ENCODE peak calls at places on chromosome X, in ten cellular contexts. H is stomach, L is upper lobe of left lung, F is sigmoid colon, K is transverse colon, S is HepG2, P is K562, B is breast epithelium, Y is spleen, D is HCT116. Z is an unnamed sample. For H3K4me1, the result is how much of the 10 kb centered on the place peaks cover.

GRCh38 chrX:46873746-46874145 is 36.9 kb downstream of the RP2 start:
- DNase-seq in H (no peak), L (no peak), F (no peak), K (no peak), S (no peak), P (no peak), B (no peak), Y (no peak), D (no peak), Z (no peak)

GRCh38 chrX:6989858-6990257 is 157.7 kb upstream of the STS start:
- DNase-seq in H (no peak), L (no peak), F (no peak), K (no peak), S (no peak), P (no peak), B (no peak), Y (no peak), D (no peak), Z (no peak)

GRCh38 chrX:46913710-46914109 is 1.5 kb downstream of the JADE3 start:
- DNase-seq in H (peak), L (peak), F (no peak), K (peak), S (peak), P (no peak), B (no peak), Y (no peak), D (no peak), Z (no peak)

GRCh38 chrX:101950581-101950980 is 18.8 kb upstream of the ZMAT1 start:
- DNase-seq in H (no peak), L (no peak), F (no peak), K (no peak), S (no peak), P (no peak), B (no peak), Y (no peak), D (no peak), Z (no peak)

GRCh38 chrX:39456894-39457600 is 640.7 kb downstream of the BCOR start:
- DNase-seq in H (no peak), L (no peak), F (no peak), K (no peak), S (no peak), P (no peak), B (no peak), Y (no peak), D (no peak), Z (no peak)

GRCh38 chrX:119885554-119886428 is 9.9 kb upstream of the AKAP14 start:
- DNase-seq in H (no peak), L (no peak), F (peak), K (no peak), S (peak), P (no peak), B (no peak), Y (no peak), D (no peak), Z (no peak)

GRCh38 chrX:29541038-29541437 is 674.3 kb upstream of the MAGEB2 start:
- DNase-seq in H (no peak), L (no peak), F (no peak), K (no peak), S (no peak), P (no peak), B (no peak), Y (no peak), D (no peak), Z (no peak)

GRCh38 chrX:102345916-102346315 is 93.9 kb downstream of the NXF2B start:
- DNase-seq in H (peak), L (peak), F (peak), K (peak), S (peak), P (peak), B (peak), Y (peak), D (no peak), Z (no peak)

GRCh38 chrX:21779095-21779494 is 21.2 kb upstream of the SMPX start:
- DNase-seq in H (no peak), L (no peak), F (no peak), K (no peak), S (no peak), P (no peak), B (no peak), Y (no peak), D (no peak), Z (no peak)

GRCh38 chrX:49840679-49841078 is 11.6 kb downstream of the PAGE4 start:
- DNase-seq in H (peak), L (peak), F (no peak), K (peak), S (peak), P (peak), B (peak), Y (no peak), D (peak), Z (no peak)

GRCh38 chrX:151975736-151976275 is 1.3 kb upstream of the GABRE start:
- DNase-seq in H (no peak), L (no peak), F (no peak), K (no peak), S (no peak), P (no peak), B (no peak), Y (no peak), D (no peak), Z (no peak)

GRCh38 chrX:119118780-119119395 is 8.7 kb downstream of the KIAA1210 start:
- DNase-seq in H (peak), L (peak), F (no peak), K (peak), S (peak), P (peak), B (peak), Y (no peak), D (peak), Z (no peak)

GRCh38 chrX:37685452-37686347 is at the start of gene XK:
- DNase-seq in H (peak), L (peak), F (peak), K (peak), S (no peak), P (peak), B (peak), Y (peak), D (peak), Z (no peak)

GRCh38 chrX:106404512-106404911 is 207.3 kb upstream of the RADX start:
- DNase-seq in H (no peak), L (no peak), F (no peak), K (no peak), S (no peak), P (no peak), B (no peak), Y (no peak), D (peak), Z (no peak)

GRCh38 chrX:68999351-68999750 is 165.9 kb downstream of the PJA1 start:
- DNase-seq in H (no peak), L (no peak), F (no peak), K (no peak), S (no peak), P (no peak), B (no peak), Y (no peak), D (peak), Z (peak)

GRCh38 chrX:39226307-39226706 is 425.0 kb downstream of the MID1IP1 start:
- DNase-seq in H (no peak), L (no peak), F (no peak), K (peak), S (no peak), P (no peak), B (no peak), Y (no peak), D (no peak), Z (no peak)

GRCh38 chrX:130060122-130061069 is 49.9 kb downstream of the ELF4 start:
- DNase-seq in H (peak), L (peak), F (peak), K (peak), S (peak), P (peak), B (peak), Y (peak), D (peak), Z (no peak)

GRCh38 chrX:20517565-20517964 is 250.9 kb upstream of the RPS6KA3 start:
- DNase-seq in H (no peak), L (no peak), F (no peak), K (no peak), S (no peak), P (no peak), B (no peak), Y (no peak), D (no peak), Z (no peak)

GRCh38 chrX:42143866-42144592 is 220.7 kb upstream of the CASK start:
- DNase-seq in H (no peak), L (no peak), F (no peak), K (no peak), S (no peak), P (no peak), B (no peak), Y (no peak), D (no peak), Z (no peak)

GRCh38 chrX:71128915-71129765 is 10.7 kb downstream of the MED12 start:
- DNase-seq in H (peak), L (peak), F (peak), K (peak), S (peak), P (peak), B (peak), Y (peak), D (no peak), Z (no peak)
- TF ChIP-seq POLR2AphosphoS5 in H (no peak), L (no peak), F (no peak), K (no peak), S (no peak), P (no peak), B (no peak), Y (peak), D (no peak), Z (peak)

DNA sequence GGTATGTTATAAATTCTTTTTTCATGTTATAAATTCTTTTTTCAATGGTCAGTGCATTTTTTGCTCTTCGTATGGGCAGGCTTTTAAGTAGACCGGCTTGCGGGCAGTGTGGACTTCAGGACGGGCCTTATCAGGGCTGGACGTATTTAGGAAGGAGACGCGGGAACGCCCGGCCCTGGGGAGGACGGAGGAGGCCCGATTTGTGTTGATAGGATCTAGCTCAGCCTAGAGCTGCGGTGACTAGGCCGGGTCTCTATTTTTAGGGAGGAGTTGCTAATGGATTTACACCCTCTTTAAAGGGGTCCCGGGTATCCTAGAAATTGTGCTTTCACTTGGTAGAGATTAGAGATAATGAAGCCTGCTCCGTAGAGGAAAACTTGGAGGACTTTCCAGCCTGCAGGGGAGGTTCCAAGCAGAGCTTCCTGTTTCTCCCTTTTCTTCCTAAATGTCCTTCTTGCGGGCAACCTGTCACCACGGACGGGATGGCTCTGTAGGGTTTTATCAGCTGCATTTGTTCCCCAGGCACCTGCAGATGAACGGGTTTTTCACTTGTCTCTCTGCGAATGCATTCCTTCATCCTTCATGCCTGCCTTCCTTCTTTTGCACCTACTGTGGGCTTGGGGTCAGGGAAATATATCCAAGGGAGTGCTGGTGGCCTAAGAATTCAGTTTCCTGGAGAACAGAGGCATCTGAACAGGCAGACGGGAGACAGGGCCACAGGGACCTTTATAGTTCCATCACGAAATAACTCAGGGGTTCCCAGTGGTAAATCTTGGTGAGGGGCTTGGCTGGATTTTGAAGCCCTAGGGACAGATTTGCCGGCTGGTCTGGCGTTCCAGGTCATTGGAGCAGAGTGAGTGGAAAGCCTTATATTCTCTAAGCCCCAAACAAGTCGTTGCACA is 1.4 kb downstream of the CD99 start:
- DNase-seq in H (peak), L (no peak), F (no peak), K (peak), S (no peak), P (peak), B (no peak), Y (peak), D (no peak), Z (no peak)
- H3K4me1 ChIP-seq in H (half or more), L (under half), F (half or more), K (half or more), S (under half), P (under half), B (under half), Y (half or more), D (under half), Z (half or more)

GRCh38 chrX:123155327-123155726 is 28.8 kb upstream of the GRIA3 start:
- DNase-seq in H (no peak), L (no peak), F (no peak), K (no peak), S (no peak), P (no peak), B (no peak), Y (no peak), D (no peak), Z (no peak)

GRCh38 chrX:123153846-123154335 is 30.2 kb upstream of the GRIA3 start:
- DNase-seq in H (no peak), L (no peak), F (no peak), K (no peak), S (no peak), P (no peak), B (no peak), Y (no peak), D (no peak), Z (no peak)

GRCh38 chrX:123159403-123159802 is 24.7 kb upstream of the GRIA3 start:
- DNase-seq in H (no peak), L (no peak), F (no peak), K (no peak), S (no peak), P (no peak), B (no peak), Y (no peak), D (no peak), Z (no peak)

DNA sequence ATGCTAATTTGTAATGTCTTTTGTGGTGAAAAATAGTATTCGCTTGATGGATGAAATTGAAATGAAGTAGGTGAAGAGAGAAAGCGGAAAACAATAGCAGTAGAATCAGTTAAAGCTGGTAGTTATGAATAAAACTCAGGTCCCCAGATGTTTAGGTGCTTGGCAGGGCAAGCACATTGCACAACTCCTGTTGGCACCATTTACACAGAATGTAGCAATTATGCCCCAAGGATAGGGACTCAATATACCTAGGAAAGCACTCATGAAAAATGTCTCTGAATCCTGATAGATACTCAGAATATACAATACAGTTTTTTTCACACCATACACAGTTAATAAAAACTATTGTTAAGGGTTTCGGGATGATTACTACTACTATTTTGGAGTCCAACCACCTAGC is 26.5 kb upstream of the GRIA3 start:
- DNase-seq in H (no peak), L (no peak), F (no peak), K (no peak), S (no peak), P (no peak), B (no peak), Y (no peak), D (no peak), Z (no peak)
- TF ChIP-seq CTCF in H (no peak), L (no peak), F (no peak), K (no peak), S (no peak), P (no peak), B (no peak), Y (no peak), D (no peak), Z (no peak)

GRCh38 chrX:78624884-78625283 is 34.2 kb downstream of the RTL3 start:
- DNase-seq in H (no peak), L (no peak), F (no peak), K (no peak), S (no peak), P (no peak), B (no peak), Y (no peak), D (no peak), Z (no peak)
- TF ChIP-seq POLR2AphosphoS5 in H (no peak), L (no peak), F (peak), K (no peak), S (no peak), P (no peak), B (no peak), Y (no peak), D (no peak), Z (peak)

GRCh38 chrX:10025742-10026493 is 58.8 kb downstream of the CLDN34 start:
- DNase-seq in H (no peak), L (no peak), F (peak), K (no peak), S (no peak), P (no peak), B (no peak), Y (no peak), D (no peak), Z (no peak)
- H3K4me1 ChIP-seq in H (under half), L (under half), F (under half), K (under half), S (under half), P (under half), B (under half), Y (under half), D (under half), Z (half or more)

GRCh38 chrX:153939573-153939972 is 4.7 kb upstream of the NAA10 start:
- DNase-seq in H (no peak), L (no peak), F (no peak), K (no peak), S (no peak), P (no peak), B (no peak), Y (no peak), D (no peak), Z (no peak)

GRCh38 chrX:153941331-153942252 is 2.9 kb downstream of the RENBP start:
- DNase-seq in H (no peak), L (no peak), F (no peak), K (no peak), S (peak), P (no peak), B (no peak), Y (no peak), D (no peak), Z (no peak)

GRCh38 chrX:153937056-153937455 is 2.2 kb upstream of the NAA10 start:
- DNase-seq in H (no peak), L (no peak), F (no peak), K (no peak), S (no peak), P (no peak), B (no peak), Y (no peak), D (no peak), Z (no peak)

GRCh38 chrX:153935326-153935851 is 552 bp upstream of the NAA10 start:
- DNase-seq in H (no peak), L (no peak), F (no peak), K (peak), S (no peak), P (no peak), B (no peak), Y (no peak), D (no peak), Z (no peak)

GRCh38 chrX:153938226-153938786 is 3.5 kb upstream of the NAA10 start:
- DNase-seq in H (no peak), L (no peak), F (no peak), K (no peak), S (no peak), P (no peak), B (no peak), Y (no peak), D (no peak), Z (no peak)
- TF ChIP-seq CTCF in H (no peak), L (no peak), F (no peak), K (no peak), S (no peak), P (no peak), B (no peak), Y (no peak), D (peak), Z (no peak)